ENCODE peak calls at places on chromosomes 7 and 10, in seven cellular contexts. P is GM12878, U is GM12891, F is SK-N-SH, T is HepG2, Y is GM12892, D is K562. G is an unnamed sample.

GRCh38 chr7:137146552-137146961 is 197.0 kb downstream of the PTN start:
- DNase-seq in P (no peak), U (no peak), F (no peak), T (no peak), Y (no peak), D (no peak), G (no peak)

GRCh38 chr7:135407884-135408283 is 102.0 kb downstream of the CNOT4 start:
- DNase-seq in P (no peak), U (no peak), F (no peak), T (no peak), Y (no peak), D (no peak), G (no peak)

GRCh38 chr10:22325272-22325947 is 4.5 kb downstream of the BMI1 start:
- DNase-seq in P (no peak), U (peak; percentile 70), F (peak; percentile 92), T (peak; percentile 61), Y (peak; percentile 66), D (peak; percentile 86), G (no peak)

GRCh38 chr10:103661951-103662405 is 168.5 kb downstream of the NEURL1 start:
- DNase-seq in P (no peak), U (no peak), F (no peak), T (no peak), Y (no peak), D (no peak), G (no peak)

GRCh38 chr10:659710-660141 is 29.7 kb downstream of the DIP2C start:
- DNase-seq in P (no peak), U (no peak), F (no peak), T (no peak), Y (no peak), D (no peak), G (no peak)

GRCh38 chr7:20158684-20159083 is 58.5 kb downstream of the MACC1 start:
- DNase-seq in P (no peak), U (no peak), F (no peak), T (peak; percentile 1), Y (no peak), D (no peak), G (no peak)

GRCh38 chr7:138699661-138700060 is 1.5 kb downstream of the SVOPL start:
- DNase-seq in P (no peak), U (no peak), F (no peak), T (no peak), Y (no peak), D (no peak), G (no peak)

GRCh38 chr7:85508642-85509429 is 322.0 kb upstream of the SEMA3D start:
- DNase-seq in P (no peak), U (no peak), F (no peak), T (no peak), Y (no peak), D (no peak), G (no peak)

GRCh38 chr10:88115968-88116367 is 252.5 kb downstream of the PTEN start:
- DNase-seq in P (no peak), U (no peak), F (no peak), T (no peak), Y (no peak), D (no peak), G (no peak)

GRCh38 chr10:93754761-93755160 is 3.0 kb upstream of the LGI1 start:
- DNase-seq in P (no peak), U (no peak), F (no peak), T (no peak), Y (no peak), D (no peak), G (no peak)

GRCh38 chr7:43535031-43535451 is 47.9 kb upstream of the STK17A start:
- DNase-seq in P (no peak), U (no peak), F (no peak), T (no peak), Y (no peak), D (no peak), G (no peak)

GRCh38 chr7:10483671-10484070 is 490.0 kb upstream of the PHF14 start:
- DNase-seq in P (no peak), U (no peak), F (no peak), T (no peak), Y (no peak), D (no peak), G (no peak)

GRCh38 chr7:132150711-132151110 is 425.6 kb downstream of the PLXNA4 start:
- DNase-seq in P (no peak), U (no peak), F (no peak), T (no peak), Y (no peak), D (no peak), G (no peak)

DNA sequence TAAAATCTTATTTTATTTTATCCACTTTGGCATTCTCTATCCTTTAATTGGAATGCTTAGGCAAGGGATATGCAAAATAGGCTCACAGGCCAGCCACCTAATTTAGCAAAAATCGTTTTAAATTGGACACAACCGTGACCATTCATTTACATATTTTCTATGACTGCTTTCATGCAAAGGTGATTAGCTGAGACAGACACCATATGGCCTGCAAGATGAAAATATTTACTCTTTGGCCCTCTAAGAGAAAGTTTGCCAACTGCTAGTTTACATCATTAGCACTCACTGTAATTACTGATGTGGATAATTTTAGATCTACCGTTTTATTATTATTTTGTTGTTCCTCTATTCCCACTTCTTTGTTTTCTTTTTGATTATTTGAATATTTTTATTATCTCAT is 375.5 kb upstream of the LRRTM3 start:
- DNase-seq in P (no peak), U (no peak), F (no peak), T (no peak), Y (no peak), D (no peak), G (no peak)
- TF ChIP-seq TAF1 in P (no peak), U (no peak), F (no peak), T (no peak), Y (no peak), D (no peak), G (no peak)

DNA sequence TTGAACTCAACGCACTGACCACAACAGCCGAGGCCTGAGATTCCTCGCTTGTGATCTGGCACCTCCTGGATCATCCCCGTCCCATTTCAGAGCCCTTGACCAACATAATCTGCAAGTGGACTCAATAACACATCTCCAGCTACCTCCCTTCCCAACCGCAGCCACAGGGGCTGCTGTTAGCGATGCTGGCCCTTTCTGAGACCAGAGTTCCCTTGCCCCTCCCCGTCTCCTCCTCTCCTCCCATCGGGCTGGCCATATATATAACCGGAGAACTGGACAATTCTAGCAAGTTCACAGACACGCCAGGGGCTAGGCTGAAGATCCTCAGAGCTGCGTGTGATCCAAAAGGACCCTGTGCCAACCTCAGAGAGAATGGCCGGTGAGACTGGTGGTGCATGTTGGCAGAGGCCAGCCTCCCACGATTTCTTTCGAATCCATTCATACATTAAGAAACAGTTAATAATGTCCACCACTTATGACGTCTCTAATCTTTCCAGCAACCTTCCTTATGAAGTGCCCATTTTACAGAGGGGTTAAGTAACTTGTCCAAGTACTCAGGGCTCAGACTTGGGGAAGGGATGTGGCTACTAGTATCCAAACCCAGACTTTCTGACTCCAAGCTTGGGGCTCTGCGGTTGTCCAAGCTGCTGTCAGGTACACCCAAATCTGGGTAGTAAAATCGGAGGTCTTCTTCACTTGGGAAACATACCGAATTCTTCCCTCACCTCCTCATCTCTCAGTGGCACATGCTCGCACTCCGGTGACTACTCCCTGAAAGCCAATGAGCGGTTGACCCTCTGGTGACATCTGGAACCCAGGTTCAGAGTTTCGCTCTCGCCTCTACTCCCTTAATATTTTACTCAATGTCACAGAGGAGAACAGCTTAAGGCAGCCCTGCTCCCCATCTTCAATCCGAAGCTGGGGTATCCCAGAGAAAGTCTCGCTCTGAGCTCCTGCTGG is 11.2 kb upstream of the FEZF1 start:
- DNase-seq in P (no peak), U (no peak), F (no peak), T (no peak), Y (no peak), D (no peak), G (no peak)
- TF ChIP-seq TAF1 in P (no peak), U (no peak), F (no peak), T (no peak), Y (no peak), D (no peak), G (peak; percentile 24)

GRCh38 chr10:35563266-35563891 is 41.8 kb upstream of the GJD4 start:
- DNase-seq in P (peak; percentile 15), U (peak; percentile 40), F (peak; percentile 79), T (peak; percentile 64), Y (peak; percentile 44), D (peak; percentile 73), G (peak; percentile 27)

GRCh38 chr10:35559416-35559815 is 45.7 kb upstream of the GJD4 start:
- DNase-seq in P (no peak), U (no peak), F (no peak), T (no peak), Y (no peak), D (no peak), G (no peak)

GRCh38 chr10:35564276-35564982 is 40.7 kb upstream of the GJD4 start:
- DNase-seq in P (no peak), U (no peak), F (no peak), T (no peak), Y (no peak), D (no peak), G (no peak)

GRCh38 chr10:35562427-35562826 is 42.7 kb upstream of the GJD4 start:
- DNase-seq in P (no peak), U (no peak), F (no peak), T (no peak), Y (no peak), D (no peak), G (no peak)

DNA sequence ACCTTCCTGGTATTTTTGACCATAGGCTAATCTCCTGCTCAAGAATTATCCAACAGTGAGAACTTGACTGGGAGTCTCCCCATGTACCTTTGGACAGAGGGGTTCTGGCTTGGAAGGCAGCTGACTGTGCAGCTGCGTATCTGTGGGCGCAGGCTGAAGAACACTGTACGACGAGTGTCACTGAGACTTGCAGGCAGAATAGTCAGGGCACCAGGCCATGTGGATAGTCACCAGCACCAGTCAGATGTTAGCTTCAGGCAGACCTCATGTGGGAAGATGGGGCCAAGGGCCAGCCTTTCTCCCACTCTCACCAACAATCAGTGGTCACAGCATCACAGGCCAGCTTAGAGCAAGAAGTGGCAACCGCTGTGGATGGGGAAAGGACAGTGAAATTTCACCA is 43.5 kb upstream of the GJD4 start:
- DNase-seq in P (no peak), U (no peak), F (no peak), T (no peak), Y (no peak), D (no peak), G (peak; percentile 35)
- TF ChIP-seq TAF1 in P (no peak), U (no peak), F (no peak), T (no peak), Y (no peak), D (no peak), G (no peak)

DNA sequence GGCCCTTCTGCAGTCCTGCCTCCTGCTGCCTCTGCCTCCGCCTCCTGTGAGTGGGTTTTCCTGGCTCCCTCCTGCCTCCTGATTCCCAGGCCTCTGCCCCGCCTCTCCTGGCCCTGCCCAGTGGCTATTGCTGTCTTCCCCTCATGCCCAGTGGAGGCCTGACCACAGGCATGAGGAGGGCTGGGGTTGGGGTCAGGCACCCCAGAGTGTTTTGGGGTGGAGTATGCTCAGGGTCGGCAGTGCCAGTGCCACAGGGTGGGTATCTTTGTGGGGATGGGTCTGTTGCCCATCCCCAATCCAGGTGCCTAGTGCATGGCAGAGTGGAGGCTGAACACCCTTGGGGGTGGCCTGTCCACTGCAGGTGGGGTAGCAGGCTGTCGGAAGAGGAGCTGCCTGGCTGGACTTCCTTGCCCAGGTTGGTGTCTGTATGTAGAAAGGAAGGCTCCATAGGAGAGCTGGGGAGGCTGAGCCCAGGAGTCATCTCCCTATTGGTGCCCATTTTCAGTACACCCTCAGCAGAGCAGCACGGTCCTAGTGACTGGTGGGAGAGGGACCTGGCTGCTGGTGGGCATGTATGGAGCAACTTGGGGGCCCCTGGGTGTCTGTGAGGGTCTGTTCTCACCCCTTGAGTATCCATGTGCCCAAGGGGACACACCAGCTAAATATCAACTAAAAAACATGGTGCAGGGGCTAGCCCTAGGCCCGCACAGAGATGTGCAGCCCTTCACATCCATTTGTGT is 62.2 kb downstream of the ARHGAP22 start:
- DNase-seq in P (no peak), U (no peak), F (no peak), T (no peak), Y (no peak), D (no peak), G (no peak)
- TF ChIP-seq TAF1 in P (no peak), U (no peak), F (no peak), T (no peak), Y (no peak), D (no peak), G (no peak)

GRCh38 chr7:105621617-105622016 is 40.3 kb upstream of the EFCAB10 start:
- DNase-seq in P (no peak), U (no peak), F (no peak), T (no peak), Y (no peak), D (no peak), G (no peak)
- TF ChIP-seq TAF1 in P (no peak), U (no peak), F (no peak), T (no peak), Y (no peak), D (no peak), G (no peak)

G was measured in H1.